ENCODE peak calls at places on chromosomes 7 and 10, in ten cellular contexts. M is fibroblast of lung, H is WTC11, S is neural crest cell, I is B cell, F is AG04450, R is cardiac muscle cell, A is epithelial cell of proximal tubule, B is cardiac fibroblast, Q is dorsolateral prefrontal cortex. T is an unnamed sample.

GRCh38 chr7:73612598-73613269 is 11.6 kb downstream of the MLXIPL start:
- DNase-seq in Q (no peak), H (no peak), R (peak; percentile 48), M (peak; percentile 25), I (no peak), F (no peak), S (no peak), B (peak; percentile 52), A (peak; percentile 56), T (no peak)

GRCh38 chr7:11297764-11298163 is 324.1 kb downstream of the PHF14 start:
- DNase-seq in M (peak; percentile 30), A (no peak), B (no peak), I (no peak), F (no peak), Q (no peak), S (no peak), R (no peak), H (no peak), T (no peak)

GRCh38 chr7:137626469-137627067 is 220.2 kb downstream of the DGKI start:
- DNase-seq in A (no peak), H (peak; percentile 75), Q (peak; percentile 50), F (peak; percentile 6), M (peak; percentile 38), S (peak; percentile 83), I (peak; percentile 11), R (peak; percentile 72), B (peak; percentile 67), T (peak; percentile 52)

GRCh38 chr7:35780070-35780469 is 20.8 kb upstream of the SEPTIN7 start:
- DNase-seq in Q (no peak), A (no peak), I (no peak), H (no peak), S (no peak), B (no peak), M (no peak), F (no peak), R (no peak), T (no peak)

GRCh38 chr7:44709011-44709915 is 39.4 kb upstream of the ZMIZ2 start:
- DNase-seq in S (no peak), I (no peak), H (no peak), Q (no peak), M (no peak), A (no peak), R (no peak), B (no peak), F (no peak), T (peak; percentile 17)

GRCh38 chr7:35694161-35694783 is 663 bp downstream of the HERPUD2 start:
- DNase-seq in Q (no peak), B (no peak), R (no peak), S (peak; percentile 60), I (peak; percentile 22), F (no peak), M (peak; percentile 25), H (no peak), A (no peak), T (no peak)

GRCh38 chr7:52100-52499 is 140.3 kb upstream of the FAM20C start:
- DNase-seq in F (no peak), H (no peak), Q (no peak), M (no peak), S (no peak), I (no peak), B (no peak), A (no peak), R (no peak), T (no peak)

GRCh38 chr7:15330943-15331342 is 230.9 kb downstream of the AGMO start:
- DNase-seq in A (no peak), S (no peak), B (no peak), M (no peak), R (no peak), I (no peak), F (no peak), Q (no peak), H (no peak), T (no peak)

GRCh38 chr10:114526112-114526496 is 121.8 kb upstream of the AFAP1L2 start:
- DNase-seq in A (no peak), H (no peak), S (no peak), M (peak; percentile 62), F (no peak), B (no peak), Q (no peak), I (no peak), R (peak; percentile 32), T (peak; percentile 31)

GRCh38 chr7:107430057-107430456 is 39.8 kb upstream of the GPR22 start:
- DNase-seq in I (no peak), R (no peak), Q (no peak), M (no peak), S (no peak), F (no peak), H (no peak), A (no peak), B (no peak), T (no peak)

GRCh38 chr10:90969148-90969547 is 48.3 kb upstream of the ANKRD1 start:
- DNase-seq in Q (no peak), M (peak; percentile 30), R (no peak), F (no peak), I (no peak), B (no peak), A (no peak), S (no peak), H (no peak), T (no peak)

GRCh38 chr7:44073664-44074348 is 8.4 kb upstream of the PGAM2 start:
- DNase-seq in F (no peak), Q (peak; percentile 83), B (no peak), M (peak; percentile 77), R (no peak), S (no peak), I (peak; percentile 90), A (no peak), H (peak; percentile 25), T (peak; percentile 67)

GRCh38 chr7:16695621-16696237 is 49.7 kb downstream of the BZW2 start:
- DNase-seq in S (no peak), B (peak; percentile 81), H (peak; percentile 24), I (peak; percentile 52), F (peak; percentile 24), A (no peak), Q (no peak), R (peak; percentile 78), M (peak; percentile 68), T (no peak)
- TF ChIP-seq CTCF in S (peak; percentile 72), B (peak; percentile 66), H (no peak), I (peak; percentile 79), F (peak; percentile 67), A (peak; percentile 69), Q (peak; percentile 42), R (peak; percentile 60), M (peak; percentile 55), T (peak; percentile 16)

DNA sequence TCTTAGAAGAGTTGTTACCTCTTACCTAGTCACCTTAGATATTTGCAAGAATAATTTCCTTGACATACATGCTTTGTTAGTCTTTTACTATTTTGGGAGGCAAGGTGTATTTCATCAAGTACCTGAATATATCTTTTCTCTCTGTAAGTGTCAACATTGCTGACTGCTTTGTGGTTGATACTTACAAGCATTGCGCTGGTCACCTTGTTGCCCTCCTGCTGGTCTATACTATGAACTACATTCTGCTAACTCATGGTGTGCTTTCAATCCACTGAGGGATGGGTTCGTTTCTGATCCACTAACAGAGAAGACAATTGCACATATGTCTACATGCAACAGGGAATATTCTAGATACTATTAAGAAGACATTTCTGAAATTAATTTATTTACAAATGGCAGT is 837.8 kb upstream of the COBL start:
- DNase-seq in A (no peak), S (no peak), B (no peak), R (no peak), H (no peak), M (no peak), Q (no peak), F (no peak), I (no peak), T (no peak)
- TF ChIP-seq CTCF in A (peak; percentile 19), S (peak; percentile 40), B (peak; percentile 4), R (no peak), H (no peak), M (no peak), Q (no peak), F (no peak), I (no peak), T (no peak)

DNA sequence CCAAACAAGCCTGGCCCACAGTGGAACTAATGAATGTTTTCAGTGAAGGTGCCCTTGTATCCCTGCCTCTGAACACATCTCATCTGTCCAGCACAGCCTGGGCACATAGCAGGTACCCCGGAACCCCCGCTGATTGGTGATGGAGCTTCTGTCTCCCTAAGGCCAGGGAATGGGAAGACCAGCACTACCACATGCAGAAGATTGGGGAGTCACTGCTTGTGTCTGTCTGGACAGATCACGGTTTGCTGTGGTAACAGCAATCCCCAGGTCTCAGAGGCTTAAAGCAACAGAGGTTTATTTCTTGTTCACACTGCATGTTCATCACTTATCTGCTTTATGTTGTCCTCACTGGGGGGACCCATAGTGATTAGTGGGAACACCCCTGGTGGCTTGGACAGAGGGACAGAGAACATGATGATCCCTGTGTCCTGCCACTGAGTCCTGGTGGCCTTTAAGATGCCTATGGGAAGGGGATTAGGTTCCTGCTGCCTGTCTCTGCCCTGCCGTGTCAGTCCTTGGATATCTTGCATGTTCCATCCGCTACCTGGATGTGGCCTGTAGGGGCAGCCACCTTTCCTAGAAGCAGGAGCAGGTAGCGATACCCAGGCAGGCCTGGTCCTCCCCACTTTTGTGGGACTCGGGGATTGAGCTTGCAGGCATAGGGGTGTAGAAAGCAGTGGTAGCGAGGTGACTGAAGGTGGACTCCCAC is 3.6 kb downstream of the TSPAN14 start:
- DNase-seq in I (no peak), B (no peak), M (no peak), F (no peak), S (no peak), A (no peak), Q (no peak), R (no peak), H (peak; percentile 57), T (no peak)
- TF ChIP-seq CTCF in I (no peak), B (no peak), M (no peak), F (peak; percentile 6), S (peak; percentile 21), A (peak; percentile 28), Q (no peak), R (no peak), H (no peak), T (no peak)

DNA sequence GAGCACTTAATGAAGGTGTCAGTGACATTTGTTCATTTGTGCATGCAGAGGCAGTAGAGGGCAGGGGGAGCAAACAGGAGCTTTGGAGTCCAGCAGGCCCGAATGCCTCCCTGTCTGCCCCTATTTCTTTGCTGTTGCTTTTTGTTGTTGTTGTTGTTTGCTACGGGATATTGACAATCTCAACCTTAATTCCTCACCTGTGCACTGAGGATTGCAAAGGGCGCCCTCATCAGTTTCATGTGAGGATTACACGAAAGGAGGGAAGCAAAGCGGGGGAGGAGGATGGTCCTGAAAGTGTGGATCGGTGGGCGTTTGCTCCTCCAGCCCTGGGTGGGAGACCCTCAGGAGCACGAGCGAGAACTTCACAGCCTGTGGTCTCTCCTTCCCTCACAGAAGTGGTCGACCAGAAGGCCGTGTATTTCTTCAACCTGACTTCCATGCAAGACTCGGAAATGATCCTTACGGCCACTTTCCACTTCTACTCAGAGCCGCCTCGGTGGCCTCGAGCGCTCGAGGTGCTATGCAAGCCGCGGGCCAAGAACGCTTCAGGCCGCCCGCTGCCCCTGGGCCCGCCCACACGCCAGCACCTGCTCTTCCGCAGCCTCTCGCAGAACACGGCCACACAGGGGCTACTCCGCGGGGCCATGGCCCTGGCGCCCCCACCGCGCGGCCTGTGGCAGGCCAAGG is 9.5 kb downstream of the GDF10 start:
- DNase-seq in R (no peak), H (peak; percentile 55), I (no peak), M (no peak), F (no peak), B (no peak), A (no peak), S (no peak), Q (no peak), T (no peak)
- TF ChIP-seq CTCF in R (peak; percentile 44), H (no peak), I (peak; percentile 21), M (peak; percentile 31), F (peak; percentile 43), B (peak; percentile 49), A (peak; percentile 48), S (peak; percentile 42), Q (peak; percentile 18), T (peak; percentile 41)